ENCODE peak calls at places on chromosome 21, in ten cellular contexts. Q is kidney tubule cell; J is naive thymus-derived CD8-positive, alpha-beta T cell; K is adrenal gland; X is thoracic aorta; L is activated T-helper 1 cell treated with Interleukin-2 at 50 U/mL for 16 hours; Z is HT1080; A is fibroblast of gingiva; I is transverse colon; N is NCI-H460. W is an unnamed sample.

GRCh38 chr21:32507342-32507919 is 77.9 kb downstream of the TCP10L start:
- DNase-seq in Q (no peak), J (no peak), K (no peak), X (no peak), L (no peak), Z (no peak), A (no peak), I (no peak), N (no peak), W (no peak)

GRCh38 chr21:44590311-44590721 is 2.0 kb downstream of the KRTAP10-6 start:
- DNase-seq in Q (no peak), J (no peak), K (no peak), X (no peak), L (no peak), Z (no peak), A (no peak), I (no peak), N (no peak), W (no peak)

GRCh38 chr21:36229181-36229580 is 72.6 kb downstream of the DOP1B start:
- DNase-seq in Q (no peak), J (no peak), K (no peak), X (no peak), L (no peak), Z (no peak), A (no peak), I (no peak), N (no peak), W (no peak)

GRCh38 chr21:34065015-34065414 is 8.4 kb upstream of the MRPS6 start:
- DNase-seq in Q (no peak), J (no peak), K (no peak), X (no peak), L (no peak), Z (no peak), A (no peak), I (no peak), N (no peak), W (no peak)

GRCh38 chr21:29211205-29211604 is 80.8 kb downstream of the MAP3K7CL start:
- DNase-seq in Q (no peak), J (no peak), K (no peak), X (no peak), L (no peak), Z (no peak), A (no peak), I (no peak), N (no peak), W (no peak)

GRCh38 chr21:17462276-17462981 is 50.4 kb upstream of the CXADR start:
- DNase-seq in Q (peak), J (no peak), K (no peak), X (no peak), L (no peak), Z (no peak), A (no peak), I (peak), N (no peak), W (no peak)

GRCh38 chr21:22827422-22827821 is 1829.2 kb downstream of the NCAM2 start:
- DNase-seq in Q (no peak), J (no peak), K (no peak), X (no peak), L (no peak), Z (no peak), A (no peak), I (no peak), N (no peak), W (no peak)

GRCh38 chr21:33850985-33851384 is 64.6 kb downstream of the ATP5PO start:
- DNase-seq in Q (no peak), J (no peak), K (no peak), X (no peak), L (no peak), Z (no peak), A (no peak), I (no peak), N (no peak), W (no peak)

GRCh38 chr21:26116456-26117011 is 54.0 kb downstream of the APP start:
- DNase-seq in Q (peak), J (no peak), K (no peak), X (no peak), L (no peak), Z (no peak), A (peak), I (no peak), N (no peak), W (no peak)

GRCh38 chr21:45461806-45462341 is 56.9 kb downstream of the COL18A1 start:
- DNase-seq in Q (no peak), J (no peak), K (no peak), X (no peak), L (no peak), Z (no peak), A (no peak), I (no peak), N (no peak), W (no peak)

GRCh38 chr21:29072873-29073221 is 601 bp downstream of the CCT8 start:
- DNase-seq in Q (peak), J (no peak), K (no peak), X (no peak), L (no peak), Z (peak), A (peak), I (no peak), N (no peak), W (no peak)

GRCh38 chr21:34965200-34966174 is 83.6 kb downstream of the RUNX1 start:
- DNase-seq in Q (peak), J (no peak), K (no peak), X (no peak), L (no peak), Z (peak), A (peak), I (no peak), N (no peak), W (no peak)